ENCODE peak calls at places on chromosomes 12 and 14, in nine cellular contexts. One of them, this sample, is unnamed. For H3K4me1, the result is how much of the 10 kb centered on the place peaks cover.

GRCh38 chr12:14403711-14404164 is 38.3 kb downstream of the ATF7IP start:
- DNase-seq in Panc1: no peak
- DNase-seq in MM.1S: peak
- DNase-seq in A549: peak
- DNase-seq in stomach: no peak
- DNase-seq in cardiac muscle cell: peak
- DNase-seq in endothelial cell of umbilical vein: peak
- DNase-seq in GM23338: no peak
- DNase-seq in mammary epithelial cell: peak
- DNase-seq in this sample: no peak

GRCh38 chr12:6091786-6092566 is 32.5 kb downstream of the VWF start:
- DNase-seq in cardiac muscle cell: no peak
- DNase-seq in A549: no peak
- DNase-seq in stomach: no peak
- DNase-seq in Panc1: no peak
- DNase-seq in MM.1S: no peak
- DNase-seq in GM23338: no peak
- DNase-seq in mammary epithelial cell: no peak
- DNase-seq in endothelial cell of umbilical vein: no peak
- DNase-seq in this sample: no peak

GRCh38 chr14:71196921-71197320 is 289.7 kb downstream of the PCNX1 start:
- DNase-seq in endothelial cell of umbilical vein: no peak
- DNase-seq in Panc1: no peak
- DNase-seq in GM23338: no peak
- DNase-seq in A549: no peak
- DNase-seq in stomach: no peak
- DNase-seq in mammary epithelial cell: no peak
- DNase-seq in MM.1S: no peak
- DNase-seq in cardiac muscle cell: no peak
- DNase-seq in this sample: no peak

GRCh38 chr14:105182296-105183020 is 1.3 kb upstream of the NUDT14 start:
- DNase-seq in endothelial cell of umbilical vein: no peak
- DNase-seq in GM23338: no peak
- DNase-seq in cardiac muscle cell: no peak
- DNase-seq in stomach: no peak
- DNase-seq in A549: no peak
- DNase-seq in Panc1: no peak
- DNase-seq in MM.1S: no peak
- DNase-seq in mammary epithelial cell: no peak
- DNase-seq in this sample: no peak

GRCh38 chr14:89947344-89947743 is 7.2 kb downstream of the EFCAB11 start:
- DNase-seq in A549: no peak
- DNase-seq in cardiac muscle cell: no peak
- DNase-seq in MM.1S: no peak
- DNase-seq in stomach: no peak
- DNase-seq in GM23338: no peak
- DNase-seq in endothelial cell of umbilical vein: no peak
- DNase-seq in mammary epithelial cell: no peak
- DNase-seq in Panc1: no peak
- DNase-seq in this sample: no peak

GRCh38 chr14:50545618-50546017 is 13.2 kb upstream of the MAP4K5 start:
- DNase-seq in GM23338: no peak
- DNase-seq in endothelial cell of umbilical vein: no peak
- DNase-seq in MM.1S: no peak
- DNase-seq in Panc1: no peak
- DNase-seq in stomach: no peak
- DNase-seq in mammary epithelial cell: peak
- DNase-seq in A549: no peak
- DNase-seq in cardiac muscle cell: no peak
- DNase-seq in this sample: no peak

GRCh38 chr12:2170376-2170775 is 117.6 kb downstream of the CACNA1C start:
- DNase-seq in mammary epithelial cell: peak
- DNase-seq in Panc1: no peak
- DNase-seq in stomach: no peak
- DNase-seq in A549: no peak
- DNase-seq in GM23338: no peak
- DNase-seq in cardiac muscle cell: peak
- DNase-seq in MM.1S: no peak
- DNase-seq in endothelial cell of umbilical vein: no peak
- DNase-seq in this sample: no peak

GRCh38 chr14:22588419-22589095 is 467 bp downstream of the DAD1 start:
- DNase-seq in stomach: no peak
- DNase-seq in MM.1S: no peak
- DNase-seq in GM23338: no peak
- DNase-seq in A549: no peak
- DNase-seq in mammary epithelial cell: no peak
- DNase-seq in Panc1: no peak
- DNase-seq in endothelial cell of umbilical vein: no peak
- DNase-seq in cardiac muscle cell: no peak
- DNase-seq in this sample: no peak

GRCh38 chr12:52486166-52487105 is 6.6 kb downstream of the KRT6A start:
- DNase-seq in stomach: no peak
- DNase-seq in A549: no peak
- DNase-seq in mammary epithelial cell: peak
- DNase-seq in endothelial cell of umbilical vein: no peak
- DNase-seq in Panc1: no peak
- DNase-seq in GM23338: no peak
- DNase-seq in cardiac muscle cell: no peak
- DNase-seq in MM.1S: no peak
- DNase-seq in this sample: no peak

GRCh38 chr12:50650285-50650684 is 113.6 kb upstream of the ATF1 start:
- DNase-seq in GM23338: no peak
- DNase-seq in mammary epithelial cell: no peak
- DNase-seq in cardiac muscle cell: no peak
- DNase-seq in stomach: no peak
- DNase-seq in A549: no peak
- DNase-seq in Panc1: no peak
- DNase-seq in MM.1S: no peak
- DNase-seq in endothelial cell of umbilical vein: no peak
- DNase-seq in this sample: no peak

GRCh38 chr14:38824691-38825090 is 278.3 kb downstream of the SEC23A start:
- DNase-seq in stomach: no peak
- DNase-seq in Panc1: no peak
- DNase-seq in mammary epithelial cell: no peak
- DNase-seq in A549: no peak
- DNase-seq in cardiac muscle cell: no peak
- DNase-seq in MM.1S: no peak
- DNase-seq in endothelial cell of umbilical vein: no peak
- DNase-seq in GM23338: no peak
- DNase-seq in this sample: no peak

GRCh38 chr14:94904636-94905035 is 134.7 kb upstream of the GSC start:
- DNase-seq in stomach: no peak
- DNase-seq in mammary epithelial cell: no peak
- DNase-seq in Panc1: no peak
- DNase-seq in A549: no peak
- DNase-seq in endothelial cell of umbilical vein: no peak
- DNase-seq in cardiac muscle cell: peak
- DNase-seq in MM.1S: no peak
- DNase-seq in GM23338: peak
- DNase-seq in this sample: no peak

GRCh38 chr14:76812093-76812421 is 625 bp downstream of the ANGEL1 start:
- DNase-seq in MM.1S: peak
- DNase-seq in stomach: no peak
- DNase-seq in GM23338: peak
- DNase-seq in cardiac muscle cell: no peak
- DNase-seq in mammary epithelial cell: peak
- DNase-seq in Panc1: no peak
- DNase-seq in endothelial cell of umbilical vein: no peak
- DNase-seq in A549: no peak
- DNase-seq in this sample: no peak

GRCh38 chr12:127559349-127560040 is 707.5 kb upstream of the TMEM132C start:
- DNase-seq in GM23338: peak
- DNase-seq in MM.1S: peak
- DNase-seq in Panc1: no peak
- DNase-seq in cardiac muscle cell: peak
- DNase-seq in A549: peak
- DNase-seq in endothelial cell of umbilical vein: peak
- DNase-seq in stomach: peak
- DNase-seq in mammary epithelial cell: peak
- DNase-seq in this sample: no peak
- TF ChIP-seq CTCF in GM23338: peak
- TF ChIP-seq CTCF in MM.1S: peak
- TF ChIP-seq CTCF in Panc1: peak
- TF ChIP-seq CTCF in cardiac muscle cell: no peak
- TF ChIP-seq CTCF in A549: no peak
- TF ChIP-seq CTCF in endothelial cell of umbilical vein: peak
- TF ChIP-seq CTCF in stomach: peak
- TF ChIP-seq CTCF in mammary epithelial cell: peak
- TF ChIP-seq CTCF in this sample: peak

GRCh38 chr12:83408841-83409240 is 722.1 kb downstream of the TMTC2 start:
- DNase-seq in MM.1S: no peak
- DNase-seq in Panc1: no peak
- DNase-seq in mammary epithelial cell: no peak
- DNase-seq in A549: no peak
- DNase-seq in GM23338: no peak
- DNase-seq in endothelial cell of umbilical vein: no peak
- DNase-seq in cardiac muscle cell: no peak
- DNase-seq in stomach: no peak
- DNase-seq in this sample: no peak

GRCh38 chr12:83408168-83408567 is 721.5 kb downstream of the TMTC2 start:
- DNase-seq in A549: no peak
- DNase-seq in mammary epithelial cell: no peak
- DNase-seq in cardiac muscle cell: no peak
- DNase-seq in GM23338: no peak
- DNase-seq in MM.1S: no peak
- DNase-seq in Panc1: no peak
- DNase-seq in stomach: no peak
- DNase-seq in endothelial cell of umbilical vein: no peak
- DNase-seq in this sample: no peak

DNA sequence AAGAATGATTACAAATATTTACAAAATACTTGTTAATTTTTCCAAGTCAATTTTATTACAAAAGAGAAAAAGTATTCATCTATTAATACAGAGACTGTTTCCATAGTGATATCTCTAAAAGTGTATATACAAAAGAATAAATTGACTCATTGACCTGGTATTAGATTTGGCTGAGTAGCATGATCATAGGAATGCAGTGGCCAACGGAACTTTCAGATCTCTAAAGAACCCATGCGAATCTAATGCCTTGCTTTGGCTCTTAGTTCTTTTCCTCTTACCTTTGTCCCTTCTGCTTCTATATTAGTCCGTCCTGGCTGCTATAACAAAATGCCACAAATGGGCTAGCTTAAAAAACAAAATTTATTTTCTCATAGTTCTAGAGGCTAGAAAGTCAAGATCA is 717.8 kb downstream of the TMTC2 start:
- DNase-seq in endothelial cell of umbilical vein: no peak
- DNase-seq in stomach: no peak
- DNase-seq in MM.1S: no peak
- DNase-seq in mammary epithelial cell: no peak
- DNase-seq in A549: no peak
- DNase-seq in GM23338: no peak
- DNase-seq in cardiac muscle cell: no peak
- DNase-seq in Panc1: no peak
- DNase-seq in this sample: no peak
- H3K4me1 ChIP-seq in endothelial cell of umbilical vein: under half
- H3K4me1 ChIP-seq in stomach: under half
- H3K4me1 ChIP-seq in MM.1S: under half
- H3K4me1 ChIP-seq in mammary epithelial cell: under half
- H3K4me1 ChIP-seq in A549: under half
- H3K4me1 ChIP-seq in GM23338: under half
- H3K4me1 ChIP-seq in cardiac muscle cell: under half
- H3K4me1 ChIP-seq in Panc1: under half
- H3K4me1 ChIP-seq in this sample: under half

GRCh38 chr14:67108230-67108629 is 81.0 kb upstream of the GARIN2 start:
- DNase-seq in cardiac muscle cell: no peak
- DNase-seq in endothelial cell of umbilical vein: no peak
- DNase-seq in Panc1: no peak
- DNase-seq in MM.1S: no peak
- DNase-seq in mammary epithelial cell: no peak
- DNase-seq in GM23338: no peak
- DNase-seq in stomach: no peak
- DNase-seq in A549: no peak
- DNase-seq in this sample: no peak

GRCh38 chr14:67112344-67112743 is 76.9 kb upstream of the GARIN2 start:
- DNase-seq in stomach: no peak
- DNase-seq in A549: no peak
- DNase-seq in MM.1S: no peak
- DNase-seq in GM23338: peak
- DNase-seq in Panc1: no peak
- DNase-seq in mammary epithelial cell: no peak
- DNase-seq in cardiac muscle cell: no peak
- DNase-seq in endothelial cell of umbilical vein: no peak
- DNase-seq in this sample: no peak

DNA sequence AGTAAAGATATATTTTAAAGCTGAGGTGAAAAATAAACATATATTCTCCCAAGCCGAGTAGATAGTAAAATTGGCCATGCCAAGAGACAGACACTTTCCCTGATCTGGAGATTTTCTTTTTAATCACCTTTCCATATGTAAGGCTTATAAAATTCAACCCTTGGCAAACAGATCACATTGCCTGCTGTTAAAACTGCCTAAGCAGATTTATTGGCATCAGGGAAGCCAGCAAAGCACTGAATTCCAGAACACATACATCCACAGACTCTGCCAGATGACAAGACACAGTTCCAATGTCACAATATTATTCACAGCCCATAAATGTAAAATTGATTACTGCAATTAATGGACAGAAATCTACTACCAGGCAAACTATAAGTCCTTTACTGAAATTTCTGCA is 78.2 kb upstream of the GARIN2 start:
- DNase-seq in mammary epithelial cell: no peak
- DNase-seq in Panc1: no peak
- DNase-seq in stomach: no peak
- DNase-seq in cardiac muscle cell: no peak
- DNase-seq in GM23338: no peak
- DNase-seq in endothelial cell of umbilical vein: no peak
- DNase-seq in MM.1S: no peak
- DNase-seq in A549: no peak
- DNase-seq in this sample: no peak
- TF ChIP-seq CTCF in mammary epithelial cell: no peak
- TF ChIP-seq CTCF in Panc1: no peak
- TF ChIP-seq CTCF in stomach: no peak
- TF ChIP-seq CTCF in cardiac muscle cell: no peak
- TF ChIP-seq CTCF in GM23338: no peak
- TF ChIP-seq CTCF in endothelial cell of umbilical vein: no peak
- TF ChIP-seq CTCF in MM.1S: no peak
- TF ChIP-seq CTCF in A549: no peak
- TF ChIP-seq CTCF in this sample: no peak

DNA sequence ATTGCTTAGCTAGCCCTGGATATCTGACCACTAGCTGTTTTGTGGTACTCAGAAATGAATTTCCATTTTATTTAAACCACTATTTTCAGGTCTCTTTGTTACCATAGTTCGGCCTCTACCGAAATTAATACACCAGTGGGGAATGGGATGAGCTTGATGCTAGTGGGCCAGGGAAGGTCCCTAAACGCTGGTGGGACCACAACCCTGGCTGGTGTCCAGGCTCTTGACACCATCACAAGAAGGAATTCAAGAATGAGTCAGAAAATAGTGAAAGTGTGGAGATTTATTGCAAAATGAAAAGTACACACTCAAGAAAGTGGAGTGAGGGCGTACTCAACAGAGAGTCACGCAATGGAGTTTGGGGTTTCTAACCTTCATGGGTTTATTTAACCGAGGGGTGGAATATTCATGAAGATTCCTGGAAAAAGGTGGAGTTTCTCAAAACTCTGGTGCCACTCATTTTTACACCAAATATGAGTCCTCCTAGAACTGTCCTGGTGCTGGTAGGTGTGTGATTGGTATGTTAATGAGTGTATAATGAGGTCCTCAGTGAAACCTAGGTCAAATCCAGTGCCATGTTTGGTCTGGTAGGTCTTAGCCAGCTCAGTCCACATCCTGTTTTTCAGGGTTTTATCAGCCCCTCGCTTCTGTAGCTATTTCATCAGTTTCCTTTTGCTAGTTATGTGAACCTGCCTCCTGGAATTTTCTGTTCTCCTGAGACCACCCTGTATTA is 38.9 kb upstream of the LRP6 start:
- DNase-seq in stomach: no peak
- DNase-seq in mammary epithelial cell: no peak
- DNase-seq in A549: no peak
- DNase-seq in endothelial cell of umbilical vein: peak
- DNase-seq in cardiac muscle cell: peak
- DNase-seq in MM.1S: no peak
- DNase-seq in GM23338: no peak
- DNase-seq in Panc1: no peak
- DNase-seq in this sample: peak
- H3K4me1 ChIP-seq in stomach: under half
- H3K4me1 ChIP-seq in mammary epithelial cell: under half
- H3K4me1 ChIP-seq in A549: under half
- H3K4me1 ChIP-seq in endothelial cell of umbilical vein: under half
- H3K4me1 ChIP-seq in cardiac muscle cell: under half
- H3K4me1 ChIP-seq in MM.1S: under half
- H3K4me1 ChIP-seq in GM23338: under half
- H3K4me1 ChIP-seq in Panc1: under half
- H3K4me1 ChIP-seq in this sample: under half